ENCODE peak calls at places on chromosomes 2 and 18, in four cellular contexts. B, T, U and S are unnamed samples.

GRCh38 chr2:233926806-233927205 is 9.6 kb downstream of the TRPM8 start:
- DNase-seq in B (no peak), T (no peak), U (no peak), S (no peak)

GRCh38 chr2:167331636-167332232 is 443.5 kb downstream of the XIRP2 start:
- DNase-seq in B (no peak), T (no peak), U (no peak), S (no peak)

GRCh38 chr2:74537140-74537539 is 7.4 kb downstream of the HTRA2 start:
- DNase-seq in B (no peak), T (no peak), U (no peak), S (no peak)

GRCh38 chr18:6601241-6601640 is 128.3 kb upstream of the ARHGAP28 start:
- DNase-seq in B (no peak), T (no peak), U (no peak), S (no peak)

GRCh38 chr2:31526946-31527345 is 53.8 kb downstream of the SRD5A2 start:
- DNase-seq in B (no peak), T (peak; percentile 52), U (no peak), S (no peak)

GRCh38 chr18:48922801-48923730 is 27.7 kb downstream of the SMAD7 start:
- DNase-seq in B (no peak), T (peak; percentile 85), U (no peak), S (no peak)

GRCh38 chr2:134504586-134505336 is 214.0 kb downstream of the TMEM163 start:
- DNase-seq in B (no peak), T (no peak), U (no peak), S (no peak)

GRCh38 chr2:177348090-177348489 is 44.5 kb upstream of the AGPS start:
- DNase-seq in B (no peak), T (no peak), U (no peak), S (no peak)

GRCh38 chr2:219282943-219283581 is 3.9 kb downstream of the DNAJB2 start:
- DNase-seq in B (no peak), T (no peak), U (no peak), S (no peak)